ENCODE peak calls at places on chromosomes 5 and 9, in five cellular contexts. One of them, this sample, is unnamed.

GRCh38 chr9:2000314-2000713 is 14.8 kb upstream of the SMARCA2 start:
- DNase-seq in heart left ventricle: no peak
- DNase-seq in right lobe of liver: no peak
- DNase-seq in Peyer's patch: no peak
- DNase-seq in body of pancreas: no peak
- DNase-seq in this sample: no peak

GRCh38 chr5:91048073-91048472 is 335.0 kb downstream of the ARRDC3 start:
- DNase-seq in heart left ventricle: no peak
- DNase-seq in right lobe of liver: no peak
- DNase-seq in Peyer's patch: no peak
- DNase-seq in body of pancreas: no peak
- DNase-seq in this sample: no peak

GRCh38 chr5:100430268-100430900 is 104.8 kb upstream of the FAM174A start:
- DNase-seq in heart left ventricle: peak
- DNase-seq in right lobe of liver: peak
- DNase-seq in Peyer's patch: peak
- DNase-seq in body of pancreas: peak
- DNase-seq in this sample: peak

GRCh38 chr9:86990276-86990675 is 43.0 kb upstream of the GAS1 start:
- DNase-seq in heart left ventricle: no peak
- DNase-seq in right lobe of liver: no peak
- DNase-seq in Peyer's patch: no peak
- DNase-seq in body of pancreas: no peak
- DNase-seq in this sample: no peak

GRCh38 chr5:23014251-23014650 is 161.1 kb upstream of the CDH12 start:
- DNase-seq in heart left ventricle: no peak
- DNase-seq in right lobe of liver: no peak
- DNase-seq in Peyer's patch: no peak
- DNase-seq in body of pancreas: no peak
- DNase-seq in this sample: no peak

GRCh38 chr9:96420468-96421219 is 2.5 kb upstream of the ZNF367 start:
- DNase-seq in heart left ventricle: peak
- DNase-seq in right lobe of liver: no peak
- DNase-seq in Peyer's patch: no peak
- DNase-seq in body of pancreas: peak
- DNase-seq in this sample: peak

GRCh38 chr9:93776873-93777272 is 178.3 kb downstream of the BARX1 start:
- DNase-seq in heart left ventricle: no peak
- DNase-seq in right lobe of liver: no peak
- DNase-seq in Peyer's patch: no peak
- DNase-seq in body of pancreas: no peak
- DNase-seq in this sample: no peak

GRCh38 chr5:94094793-94095441 is 353.5 kb upstream of the POU5F2 start:
- DNase-seq in heart left ventricle: no peak
- DNase-seq in right lobe of liver: no peak
- DNase-seq in Peyer's patch: no peak
- DNase-seq in body of pancreas: no peak
- DNase-seq in this sample: no peak

GRCh38 chr5:82396871-82397514 is 118.8 kb upstream of the RPS23 start:
- DNase-seq in heart left ventricle: peak
- DNase-seq in right lobe of liver: peak
- DNase-seq in Peyer's patch: no peak
- DNase-seq in body of pancreas: peak
- DNase-seq in this sample: peak

GRCh38 chr9:4742246-4742645 is 1.2 kb upstream of the AK3 start:
- DNase-seq in heart left ventricle: no peak
- DNase-seq in right lobe of liver: no peak
- DNase-seq in Peyer's patch: no peak
- DNase-seq in body of pancreas: no peak
- DNase-seq in this sample: no peak

GRCh38 chr9:79263666-79264460 is 307.9 kb upstream of the TLE4 start:
- DNase-seq in heart left ventricle: no peak
- DNase-seq in right lobe of liver: no peak
- DNase-seq in Peyer's patch: no peak
- DNase-seq in body of pancreas: peak
- DNase-seq in this sample: no peak

GRCh38 chr9:13555989-13556500 is 276.6 kb upstream of the MPDZ start:
- DNase-seq in heart left ventricle: no peak
- DNase-seq in right lobe of liver: no peak
- DNase-seq in Peyer's patch: no peak
- DNase-seq in body of pancreas: no peak
- DNase-seq in this sample: no peak

GRCh38 chr5:42377496-42377895 is 45.7 kb upstream of the GHR start:
- DNase-seq in heart left ventricle: no peak
- DNase-seq in right lobe of liver: no peak
- DNase-seq in Peyer's patch: no peak
- DNase-seq in body of pancreas: no peak
- DNase-seq in this sample: no peak

DNA sequence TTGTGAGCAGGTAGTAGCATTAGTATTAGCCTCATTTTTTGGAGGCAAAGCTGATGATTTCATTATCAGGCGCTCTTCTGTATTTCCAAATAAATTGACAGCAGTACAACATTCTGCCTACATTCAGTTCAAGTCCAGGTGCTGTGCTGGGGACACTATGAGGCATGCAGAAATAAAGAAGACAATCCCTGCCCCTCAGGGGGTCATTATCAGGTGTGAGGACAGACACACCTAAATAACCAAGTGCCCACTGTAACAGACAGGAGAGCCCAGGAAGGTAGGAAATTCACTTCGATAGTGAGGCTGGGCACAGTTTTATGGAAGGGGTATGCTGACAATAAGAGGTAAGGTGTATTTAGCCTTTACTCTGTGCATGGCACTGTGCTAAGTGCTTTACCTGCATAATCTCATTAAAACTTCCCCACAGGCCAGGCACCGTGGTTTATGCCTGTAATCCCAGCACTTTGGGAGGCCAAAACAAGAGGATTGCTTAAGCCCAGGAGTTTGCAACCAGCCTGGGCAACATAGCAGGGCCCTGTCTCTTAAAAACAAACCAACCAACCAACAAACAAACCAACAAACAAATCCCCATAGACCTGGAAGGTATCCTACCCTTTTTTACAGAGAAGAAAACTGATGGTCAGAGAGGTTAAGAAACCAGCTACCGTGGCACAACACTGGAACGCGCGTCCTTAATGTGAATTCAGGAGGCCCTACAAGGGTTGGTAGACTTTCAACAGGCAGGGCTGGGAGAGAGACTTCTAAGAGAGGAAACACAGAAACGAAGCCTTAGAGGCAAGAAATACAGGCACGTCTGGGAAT is 17.5 kb upstream of the GPX3 start:
- DNase-seq in heart left ventricle: no peak
- DNase-seq in right lobe of liver: no peak
- DNase-seq in Peyer's patch: no peak
- DNase-seq in body of pancreas: no peak
- DNase-seq in this sample: no peak
- H3K27ac ChIP-seq in heart left ventricle: no peak
- H3K27ac ChIP-seq in right lobe of liver: peak
- H3K27ac ChIP-seq in Peyer's patch: no peak
- H3K27ac ChIP-seq in body of pancreas: no peak
- H3K27ac ChIP-seq in this sample: peak

GRCh38 chr9:119458068-119458467 is 88.8 kb upstream of the BRINP1 start:
- DNase-seq in heart left ventricle: no peak
- DNase-seq in right lobe of liver: no peak
- DNase-seq in Peyer's patch: no peak
- DNase-seq in body of pancreas: no peak
- DNase-seq in this sample: no peak
- TF ChIP-seq CTCF in heart left ventricle: no peak
- TF ChIP-seq CTCF in right lobe of liver: peak
- TF ChIP-seq CTCF in Peyer's patch: no peak
- TF ChIP-seq CTCF in body of pancreas: no peak
- TF ChIP-seq CTCF in this sample: no peak

GRCh38 chr9:115193777-115194176 is 75.8 kb upstream of the TNC start:
- DNase-seq in heart left ventricle: no peak
- DNase-seq in right lobe of liver: no peak
- DNase-seq in Peyer's patch: no peak
- DNase-seq in body of pancreas: no peak
- DNase-seq in this sample: no peak

GRCh38 chr9:115195889-115196288 is 77.9 kb upstream of the TNC start:
- DNase-seq in heart left ventricle: no peak
- DNase-seq in right lobe of liver: no peak
- DNase-seq in Peyer's patch: no peak
- DNase-seq in body of pancreas: no peak
- DNase-seq in this sample: no peak

GRCh38 chr9:115192835-115193234 is 74.9 kb upstream of the TNC start:
- DNase-seq in heart left ventricle: no peak
- DNase-seq in right lobe of liver: no peak
- DNase-seq in Peyer's patch: no peak
- DNase-seq in body of pancreas: no peak
- DNase-seq in this sample: no peak

GRCh38 chr9:115192280-115192679 is 74.3 kb upstream of the TNC start:
- DNase-seq in heart left ventricle: no peak
- DNase-seq in right lobe of liver: no peak
- DNase-seq in Peyer's patch: no peak
- DNase-seq in body of pancreas: no peak
- DNase-seq in this sample: no peak

DNA sequence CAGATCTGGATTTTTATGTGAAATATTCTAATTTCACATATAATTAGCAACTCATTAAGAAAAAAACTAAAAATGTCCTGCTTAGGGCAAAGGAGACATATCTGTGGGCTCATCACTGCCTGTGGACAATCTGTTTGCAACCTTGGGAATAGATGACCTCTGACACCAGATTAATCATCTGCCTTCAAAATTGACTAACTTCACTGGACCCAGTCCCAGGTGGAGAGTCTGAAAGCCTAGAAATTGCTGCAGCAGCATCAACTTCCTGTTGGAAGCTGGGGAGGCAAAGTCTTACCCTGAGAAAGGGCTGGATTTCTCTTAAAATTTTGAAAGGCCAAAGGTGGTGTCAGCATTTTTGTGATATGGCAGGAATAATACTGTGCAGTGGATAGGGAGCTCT is 76.3 kb upstream of the TNC start:
- DNase-seq in heart left ventricle: no peak
- DNase-seq in right lobe of liver: no peak
- DNase-seq in Peyer's patch: no peak
- DNase-seq in body of pancreas: no peak
- DNase-seq in this sample: no peak
- TF ChIP-seq POLR2A in heart left ventricle: no peak
- TF ChIP-seq POLR2A in right lobe of liver: no peak
- TF ChIP-seq POLR2A in Peyer's patch: no peak
- TF ChIP-seq POLR2A in body of pancreas: no peak
- TF ChIP-seq POLR2A in this sample: no peak

DNA sequence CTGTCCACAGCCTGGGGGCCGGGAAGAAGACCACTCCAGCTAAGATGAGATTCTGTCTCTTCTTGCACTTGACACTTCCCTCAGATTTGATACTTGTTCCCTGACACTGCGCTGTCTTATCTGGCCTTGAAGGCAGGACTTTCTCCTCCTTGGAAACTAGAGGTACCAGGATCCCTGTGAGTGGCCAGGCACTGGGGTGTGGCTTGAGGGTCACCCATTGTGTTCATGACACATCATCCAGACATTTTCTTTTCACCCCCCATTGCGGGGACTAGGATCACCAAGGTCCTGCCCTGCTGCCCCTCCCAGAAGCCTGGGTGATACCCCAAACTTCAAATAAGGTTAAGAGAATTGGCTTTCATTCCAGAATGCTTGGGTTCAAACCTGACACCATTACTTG is 103.3 kb downstream of the NDFIP1 start:
- DNase-seq in heart left ventricle: no peak
- DNase-seq in right lobe of liver: no peak
- DNase-seq in Peyer's patch: no peak
- DNase-seq in body of pancreas: no peak
- DNase-seq in this sample: no peak
- H3K27ac ChIP-seq in heart left ventricle: no peak
- H3K27ac ChIP-seq in right lobe of liver: no peak
- H3K27ac ChIP-seq in Peyer's patch: no peak
- H3K27ac ChIP-seq in body of pancreas: no peak
- H3K27ac ChIP-seq in this sample: no peak

GRCh38 chr5:131460867-131461572 is 174.0 kb downstream of the RAPGEF6 start:
- DNase-seq in heart left ventricle: no peak
- DNase-seq in right lobe of liver: no peak
- DNase-seq in Peyer's patch: no peak
- DNase-seq in body of pancreas: no peak
- DNase-seq in this sample: no peak
- TF ChIP-seq CTCF in heart left ventricle: no peak
- TF ChIP-seq CTCF in right lobe of liver: no peak
- TF ChIP-seq CTCF in Peyer's patch: no peak
- TF ChIP-seq CTCF in body of pancreas: no peak
- TF ChIP-seq CTCF in this sample: no peak

GRCh38 chr5:136080113-136080482 is 51.3 kb downstream of the TGFBI start:
- DNase-seq in heart left ventricle: no peak
- DNase-seq in right lobe of liver: no peak
- DNase-seq in Peyer's patch: no peak
- DNase-seq in body of pancreas: no peak
- DNase-seq in this sample: no peak

GRCh38 chr5:136081192-136081591 is 51.5 kb upstream of the SMAD5 start:
- DNase-seq in heart left ventricle: no peak
- DNase-seq in right lobe of liver: no peak
- DNase-seq in Peyer's patch: no peak
- DNase-seq in body of pancreas: no peak
- DNase-seq in this sample: no peak

GRCh38 chr5:136079195-136079985 is 50.6 kb downstream of the TGFBI start:
- DNase-seq in heart left ventricle: no peak
- DNase-seq in right lobe of liver: no peak
- DNase-seq in Peyer's patch: no peak
- DNase-seq in body of pancreas: no peak
- DNase-seq in this sample: no peak

GRCh38 chr5:136082390-136083193 is 50.1 kb upstream of the SMAD5 start:
- DNase-seq in heart left ventricle: peak
- DNase-seq in right lobe of liver: peak
- DNase-seq in Peyer's patch: peak
- DNase-seq in body of pancreas: peak
- DNase-seq in this sample: peak

DNA sequence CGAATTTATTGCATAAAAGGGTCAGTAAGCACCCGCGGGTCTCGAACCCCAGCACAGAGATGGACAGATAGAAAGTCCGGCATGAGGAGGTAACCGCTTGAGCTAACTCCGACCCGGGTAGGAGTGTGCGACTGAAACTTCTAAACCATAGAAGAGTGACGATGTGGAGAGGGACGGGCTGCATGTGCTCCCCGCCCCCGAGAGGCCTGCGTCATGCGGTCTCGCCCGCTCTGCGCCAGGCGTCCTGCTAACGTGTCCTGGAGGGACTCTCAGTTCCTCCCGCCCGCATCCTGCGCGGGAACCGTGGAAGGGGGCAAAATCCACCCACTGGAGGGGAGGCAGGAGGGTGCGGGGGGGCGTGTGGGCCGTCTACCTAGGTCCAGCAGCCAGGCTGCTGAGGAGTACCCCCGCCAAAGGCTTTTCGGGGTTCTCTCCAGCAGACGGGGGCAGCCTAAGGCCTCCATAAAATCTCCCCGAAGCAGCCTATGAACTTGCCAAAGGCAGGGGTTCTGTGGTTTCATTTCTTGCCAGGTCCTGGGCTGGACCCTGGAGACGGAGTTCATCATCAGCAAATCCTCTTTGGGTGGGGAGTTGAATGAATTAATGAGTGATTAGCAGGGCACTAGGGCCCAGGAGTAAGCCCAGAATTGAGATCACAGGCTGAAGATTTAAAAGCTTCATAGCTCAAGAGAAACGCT is 51.8 kb downstream of the TGFBI start:
- DNase-seq in heart left ventricle: peak
- DNase-seq in right lobe of liver: peak
- DNase-seq in Peyer's patch: peak
- DNase-seq in body of pancreas: peak
- DNase-seq in this sample: peak
- TF ChIP-seq POLR2A in heart left ventricle: peak
- TF ChIP-seq POLR2A in right lobe of liver: peak
- TF ChIP-seq POLR2A in Peyer's patch: no peak
- TF ChIP-seq POLR2A in body of pancreas: peak
- TF ChIP-seq POLR2A in this sample: peak

This sample was measured in thyroid gland.